ENCODE peak calls at places on chromosome X, in seven cellular contexts. H, R, P, G, O, B and X are unnamed samples.

GRCh38 chrX:952816-953215 is 259.6 kb downstream of the CRLF2 start:
- DNase-seq in H (no peak), R (no peak), P (no peak), G (no peak), O (no peak), B (no peak), X (no peak)

GRCh38 chrX:138775501-138775900 is 64.0 kb upstream of the FGF13 start:
- DNase-seq in H (no peak), R (no peak), P (no peak), G (no peak), O (no peak), B (peak), X (no peak)

GRCh38 chrX:15298201-15298600 is 17.2 kb downstream of the ASB11 start:
- DNase-seq in H (no peak), R (no peak), P (no peak), G (no peak), O (no peak), B (no peak), X (no peak)

GRCh38 chrX:150767475-150768131 is 74.4 kb downstream of the MTMR1 start:
- DNase-seq in H (no peak), R (no peak), P (no peak), G (no peak), O (no peak), B (peak), X (no peak)

GRCh38 chrX:141175786-141176185 is 1.1 kb downstream of the LDOC1 start:
- DNase-seq in H (no peak), R (no peak), P (no peak), G (no peak), O (no peak), B (no peak), X (no peak)

GRCh38 chrX:129785160-129785947 is 5.6 kb downstream of the SASH3 start:
- DNase-seq in H (no peak), R (no peak), P (no peak), G (no peak), O (no peak), B (no peak), X (no peak)

GRCh38 chrX:68532828-68533227 is 34.0 kb downstream of the YIPF6 start:
- DNase-seq in H (no peak), R (no peak), P (no peak), G (no peak), O (no peak), B (peak), X (no peak)

GRCh38 chrX:72051589-72051988 is 80.1 kb downstream of the RTL5 start:
- DNase-seq in H (no peak), R (no peak), P (no peak), G (no peak), O (no peak), B (no peak), X (no peak)

GRCh38 chrX:29478336-29479069 is 736.9 kb upstream of the MAGEB2 start:
- DNase-seq in H (no peak), R (peak), P (peak), G (no peak), O (no peak), B (peak), X (no peak)

GRCh38 chrX:40108084-40108958 is 10.6 kb upstream of the BCOR start:
- DNase-seq in H (no peak), R (peak), P (no peak), G (no peak), O (peak), B (no peak), X (peak)

GRCh38 chrX:26651755-26652154 is 435.8 kb downstream of the MAGEB5 start:
- DNase-seq in H (no peak), R (no peak), P (no peak), G (no peak), O (no peak), B (no peak), X (no peak)

GRCh38 chrX:44874481-44875184 is 1.6 kb downstream of the KDM6A start:
- DNase-seq in H (peak), R (peak), P (no peak), G (no peak), O (no peak), B (peak), X (peak)

GRCh38 chrX:110846071-110846470 is 50.5 kb upstream of the CHRDL1 start:
- DNase-seq in H (no peak), R (no peak), P (no peak), G (no peak), O (no peak), B (no peak), X (no peak)

GRCh38 chrX:44459501-44459900 is 83.2 kb downstream of the FUNDC1 start:
- DNase-seq in H (no peak), R (no peak), P (no peak), G (no peak), O (no peak), B (no peak), X (no peak)

GRCh38 chrX:31123335-31123734 is 51.5 kb upstream of the FTHL17 start:
- DNase-seq in H (no peak), R (no peak), P (no peak), G (no peak), O (no peak), B (no peak), X (no peak)

GRCh38 chrX:46204721-46205422 is 340.3 kb downstream of the ZNF674 start:
- DNase-seq in H (no peak), R (no peak), P (no peak), G (no peak), O (no peak), B (no peak), X (no peak)

GRCh38 chrX:143095841-143096240 is 70.1 kb downstream of the SPANXN4 start:
- DNase-seq in H (no peak), R (no peak), P (no peak), G (no peak), O (no peak), B (no peak), X (no peak)

GRCh38 chrX:16042980-16043379 is 80.4 kb upstream of the GRPR start:
- DNase-seq in H (no peak), R (no peak), P (no peak), G (no peak), O (no peak), B (no peak), X (no peak)

GRCh38 chrX:29890646-29891200 is 324.6 kb upstream of the MAGEB2 start:
- DNase-seq in H (no peak), R (no peak), P (no peak), G (no peak), O (no peak), B (peak), X (no peak)

GRCh38 chrX:52923781-52924241 is 26.7 kb downstream of the FAM156B start:
- DNase-seq in H (no peak), R (peak), P (peak), G (peak), O (no peak), B (peak), X (no peak)

GRCh38 chrX:30881797-30882196 is 7.3 kb downstream of the TAB3 start:
- DNase-seq in H (no peak), R (no peak), P (no peak), G (no peak), O (no peak), B (no peak), X (no peak)

GRCh38 chrX:123665197-123665596 is 67.7 kb downstream of the THOC2 start:
- DNase-seq in H (no peak), R (no peak), P (no peak), G (no peak), O (no peak), B (no peak), X (no peak)

GRCh38 chrX:152635941-152636340 is 1.8 kb upstream of the GABRQ start:
- DNase-seq in H (peak), R (peak), P (no peak), G (no peak), O (no peak), B (peak), X (no peak)

GRCh38 chrX:40897768-40898167 is 162.4 kb upstream of the MED14 start:
- DNase-seq in H (no peak), R (no peak), P (no peak), G (no peak), O (no peak), B (no peak), X (no peak)

GRCh38 chrX:42149786-42150185 is 226.4 kb upstream of the CASK start:
- DNase-seq in H (no peak), R (no peak), P (no peak), G (no peak), O (no peak), B (no peak), X (no peak)

GRCh38 chrX:101231080-101231479 is 11.5 kb downstream of the DRP2 start:
- DNase-seq in H (no peak), R (no peak), P (no peak), G (no peak), O (no peak), B (no peak), X (no peak)

GRCh38 chrX:108123591-108124366 is 32.2 kb downstream of the ATG4A start:
- DNase-seq in H (no peak), R (no peak), P (no peak), G (peak), O (no peak), B (no peak), X (no peak)

GRCh38 chrX:40310016-40310415 is 212.3 kb upstream of the BCOR start:
- DNase-seq in H (no peak), R (no peak), P (no peak), G (peak), O (no peak), B (no peak), X (peak)

GRCh38 chrX:100895365-100896075 is 21.4 kb upstream of the NOX1 start:
- DNase-seq in H (peak), R (peak), P (no peak), G (no peak), O (no peak), B (peak), X (no peak)

GRCh38 chrX:120517936-120518335 is 42.8 kb downstream of the CUL4B start:
- DNase-seq in H (no peak), R (no peak), P (no peak), G (no peak), O (no peak), B (peak), X (no peak)

GRCh38 chrX:120690344-120690743 is 60.5 kb upstream of the C1GALT1C1 start:
- DNase-seq in H (no peak), R (no peak), P (no peak), G (no peak), O (no peak), B (no peak), X (no peak)

GRCh38 chrX:118038614-118039365 is 77.8 kb downstream of the KLHL13 start:
- DNase-seq in H (no peak), R (no peak), P (no peak), G (peak), O (no peak), B (peak), X (no peak)

GRCh38 chrX:150227873-150228272 is 135.2 kb upstream of the MAMLD1 start:
- DNase-seq in H (no peak), R (no peak), P (no peak), G (no peak), O (no peak), B (no peak), X (no peak)

DNA sequence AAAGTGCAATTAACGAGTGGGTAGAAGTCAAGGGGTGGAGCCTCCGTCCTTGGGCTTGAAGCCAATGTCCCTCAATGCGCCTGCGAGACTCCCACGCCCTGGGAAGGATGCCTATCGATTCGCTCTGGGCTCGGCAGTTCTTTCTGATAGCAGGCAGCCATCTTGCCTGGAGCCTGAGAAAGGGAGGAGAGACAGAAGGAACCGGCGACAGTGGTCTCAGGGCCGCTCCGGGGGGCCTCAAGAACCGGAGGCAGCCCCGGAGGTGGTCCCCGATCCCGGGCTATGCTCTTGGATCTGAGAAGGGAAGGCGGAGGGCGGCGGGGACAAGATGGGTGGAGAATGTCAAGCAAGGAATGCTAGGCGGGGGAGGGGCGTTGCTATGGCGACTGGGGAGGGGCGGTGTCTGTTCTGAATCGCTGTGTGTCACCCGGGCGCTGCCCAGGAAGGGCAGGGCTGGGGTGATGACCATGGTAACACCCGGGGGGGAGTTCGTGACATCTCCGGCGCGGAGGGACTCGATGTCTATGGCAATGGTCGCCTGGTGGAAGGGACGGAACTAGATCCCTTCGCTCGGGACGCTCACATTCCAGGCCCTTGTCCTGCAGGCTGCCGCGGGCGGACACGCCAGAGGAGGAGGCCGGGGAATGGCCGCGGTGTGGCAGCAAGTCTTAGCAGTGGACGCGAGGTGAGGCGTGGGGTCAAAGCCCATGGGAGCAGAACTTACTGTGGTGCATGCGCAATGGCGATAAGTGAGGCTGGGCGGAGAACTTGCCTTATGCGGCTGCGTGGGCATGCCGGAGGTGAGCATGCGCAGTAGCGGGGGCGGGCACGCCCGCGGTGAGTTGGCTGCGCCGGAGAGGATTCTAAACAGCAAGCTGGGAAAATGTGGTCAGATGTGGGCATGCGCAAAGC is at the start of gene WDR13:
- DNase-seq in H (peak), R (peak), P (peak), G (peak), O (peak), B (peak), X (peak)
- TF ChIP-seq POLR2A in H (no peak), R (peak), P (peak), G (no peak), O (peak), B (peak), X (peak)

DNA sequence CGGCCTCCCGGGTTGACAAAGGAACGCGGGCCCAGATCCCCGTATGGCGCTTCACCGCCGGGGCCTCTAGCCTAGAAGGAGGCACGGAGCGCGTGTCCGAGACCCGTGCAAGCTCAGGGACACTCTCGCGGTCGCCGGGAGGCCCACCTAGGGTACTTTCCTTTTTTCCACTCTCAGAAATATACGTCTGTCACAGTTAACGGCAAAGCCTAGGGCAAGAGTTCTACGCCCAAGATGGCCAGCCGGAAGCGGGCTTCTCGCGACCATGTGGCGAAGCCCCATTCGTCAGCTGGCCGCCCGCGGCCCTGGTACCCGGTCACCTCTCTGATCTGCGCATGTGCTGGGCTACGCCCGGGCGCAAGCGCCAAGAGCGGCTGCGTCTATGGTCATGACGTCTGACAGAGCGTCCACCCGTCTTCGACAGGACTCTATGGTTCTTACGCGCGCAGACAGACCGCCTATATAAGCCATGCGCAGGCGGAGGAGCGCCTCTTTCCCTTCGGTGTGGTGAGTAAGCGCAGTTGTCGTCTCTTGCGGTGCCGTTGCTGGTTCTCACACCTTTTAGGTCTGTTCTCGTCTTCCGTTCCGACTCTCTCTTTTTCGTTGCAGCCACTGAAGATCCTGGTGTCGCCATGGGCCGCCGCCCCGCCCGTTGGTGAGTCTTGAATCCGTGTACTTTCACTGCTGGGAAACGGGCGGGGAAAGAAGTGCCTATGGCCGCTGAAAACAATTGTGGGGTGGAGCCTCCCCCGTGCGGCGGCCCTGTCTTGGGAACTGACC is at the start of gene RPL10:
- DNase-seq in H (peak), R (peak), P (peak), G (peak), O (peak), B (peak), X (peak)
- TF ChIP-seq POLR2A in H (peak), R (peak), P (peak), G (no peak), O (peak), B (peak), X (peak)

DNA sequence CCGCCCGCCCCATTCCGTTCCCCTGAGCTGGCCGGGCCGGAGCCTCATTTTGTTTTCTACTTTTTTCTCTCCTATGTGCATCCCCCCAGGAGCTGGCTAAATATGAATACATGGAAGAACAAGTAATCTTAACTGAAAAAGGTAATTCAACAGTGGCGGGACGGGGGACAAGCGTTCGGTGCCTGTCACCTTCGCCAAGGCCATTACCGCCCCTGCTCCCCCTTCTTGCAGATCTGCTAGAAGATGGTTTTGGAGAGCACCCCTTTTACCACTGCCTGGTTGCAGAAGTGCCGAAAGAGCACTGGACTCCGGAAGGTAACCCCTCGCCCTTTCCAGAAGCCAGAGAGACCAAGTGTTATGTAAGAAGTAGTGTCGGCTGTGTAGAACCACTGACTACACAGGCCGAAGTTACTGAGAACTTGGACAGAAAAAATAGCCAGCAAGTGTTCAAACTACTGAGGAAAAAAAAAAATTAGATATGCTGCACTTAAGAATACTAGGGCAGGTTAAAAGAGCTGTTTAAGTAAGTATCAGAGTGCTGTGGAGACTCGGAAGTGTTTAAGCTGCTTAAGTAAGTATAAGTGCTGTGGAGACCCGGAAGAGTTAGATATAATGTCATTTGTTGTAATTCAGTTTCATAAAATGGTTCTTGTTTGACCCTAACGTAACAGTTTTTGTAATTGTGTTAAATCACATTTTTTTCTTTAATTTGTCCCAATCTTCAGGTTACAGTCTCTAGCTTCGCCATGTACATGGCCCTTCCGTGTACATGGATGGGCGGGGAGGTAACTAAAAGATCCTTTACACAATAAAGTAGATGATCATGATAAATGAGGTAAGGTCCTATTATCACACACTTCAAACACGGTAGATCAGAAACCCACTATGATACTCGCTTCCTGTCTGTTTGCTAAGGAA is 855 bp downstream of the SAT1 start:
- DNase-seq in H (no peak), R (no peak), P (no peak), G (no peak), O (no peak), B (no peak), X (no peak)
- TF ChIP-seq POLR2A in H (no peak), R (peak), P (no peak), G (no peak), O (no peak), B (peak), X (no peak)

GRCh38 chrX:55715847-55716246 is 1.7 kb upstream of the RRAGB start:
- DNase-seq in H (no peak), R (no peak), P (no peak), G (no peak), O (no peak), B (no peak), X (no peak)

GRCh38 chrX:55716937-55717336 is 612 bp upstream of the RRAGB start:
- DNase-seq in H (no peak), R (no peak), P (no peak), G (no peak), O (no peak), B (no peak), X (no peak)

GRCh38 chrX:55713635-55714034 is 3.9 kb upstream of the RRAGB start:
- DNase-seq in H (no peak), R (no peak), P (no peak), G (no peak), O (no peak), B (no peak), X (no peak)

GRCh38 chrX:55714111-55714510 is 3.4 kb upstream of the RRAGB start:
- DNase-seq in H (no peak), R (no peak), P (no peak), G (no peak), O (no peak), B (no peak), X (no peak)

DNA sequence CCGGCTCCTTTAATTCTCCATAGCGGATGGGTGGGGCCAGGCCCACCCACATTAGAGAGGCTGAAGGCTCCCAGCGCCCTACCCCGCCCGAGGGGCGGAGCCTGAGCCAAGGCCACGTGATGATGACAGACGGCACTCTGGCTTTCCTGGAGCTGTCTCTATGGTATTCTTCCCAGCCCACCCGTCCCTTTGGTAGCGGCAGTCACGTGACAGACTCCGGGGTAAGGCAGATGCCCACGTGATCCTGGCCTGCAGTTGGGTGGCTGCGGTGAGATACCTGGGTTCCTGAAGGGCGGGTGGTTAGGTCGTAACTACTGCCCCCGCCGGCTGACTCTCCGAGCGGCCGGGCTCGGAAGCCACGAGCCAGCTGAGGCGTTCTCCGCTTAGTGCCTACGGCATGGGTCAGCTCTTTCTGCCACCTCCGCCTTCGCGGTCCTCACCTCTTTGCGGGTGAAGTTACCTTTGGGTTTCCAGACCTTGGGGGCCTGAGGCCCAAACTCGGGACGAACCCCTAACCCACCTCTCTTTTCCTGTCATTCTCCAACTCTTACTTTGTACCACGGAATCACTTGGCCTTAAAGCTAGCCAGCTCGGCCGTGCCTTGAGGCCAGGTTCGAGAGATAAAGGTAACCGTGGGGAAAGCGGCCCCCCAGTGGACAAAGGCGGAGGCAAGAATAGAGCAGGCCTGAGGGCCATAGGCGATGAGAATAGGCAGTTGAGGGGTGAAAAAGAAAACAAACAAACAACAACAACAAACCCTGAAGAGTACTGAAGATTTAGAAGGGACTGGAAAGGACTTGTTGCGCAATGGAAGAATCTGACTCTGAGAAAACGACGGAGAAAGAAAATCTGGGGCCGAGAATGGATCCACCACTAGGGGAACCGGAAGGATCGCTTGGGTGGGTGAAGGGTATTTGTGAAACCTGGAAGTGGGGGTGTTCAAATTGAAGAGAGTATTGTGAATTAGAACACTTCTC is at the start of gene RRAGB:
- DNase-seq in H (peak), R (peak), P (peak), G (peak), O (peak), B (peak), X (peak)
- TF ChIP-seq POLR2A in H (no peak), R (peak), P (peak), G (no peak), O (peak), B (no peak), X (peak)